ENCODE peak calls at places on chromosomes 12 and 14, in five cellular contexts. C is stimulated activated CD4-positive, alpha-beta T cell treated with anti-CD3 and anti-CD28 coated beads, Interleukin-2, amount 100 ng/mL, for 48 hours; P is OCI-M1; Z is AG09309; Q is fibroblast of pulmonary artery. L is an unnamed sample.

GRCh38 chr14:31898835-31899528 is 178.1 kb upstream of the ARHGAP5 start:
- DNase-seq in Z (no peak), Q (no peak), C (no peak), P (no peak), L (no peak)

GRCh38 chr12:24697295-24697694 is 251.6 kb downstream of the BCAT1 start:
- DNase-seq in Q (no peak), C (no peak), P (no peak), Z (no peak), L (no peak)

GRCh38 chr14:59360923-59361794 is 104.0 kb downstream of the GPR135 start:
- DNase-seq in Z (peak; percentile 16), C (no peak), Q (peak; percentile 92), P (peak; percentile 27), L (no peak)

GRCh38 chr14:95375539-95376109 is 55.9 kb upstream of the CLMN start:
- DNase-seq in P (no peak), Q (no peak), C (no peak), Z (no peak), L (no peak)

GRCh38 chr12:912466-913235 is 36.8 kb downstream of the RAD52 start:
- DNase-seq in P (no peak), Z (no peak), Q (no peak), C (no peak), L (no peak)

GRCh38 chr12:93979189-93979588 is 169.2 kb upstream of the PLXNC1 start:
- DNase-seq in C (no peak), Z (peak; percentile 10), Q (peak; percentile 62), P (peak; percentile 63), L (no peak)

GRCh38 chr12:107503129-107503850 is 182.3 kb upstream of the PWP1 start:
- DNase-seq in P (no peak), C (no peak), Q (no peak), Z (no peak), L (no peak)

GRCh38 chr14:103057372-103058208 is at the start of gene CDC42BPB:
- DNase-seq in Z (peak; percentile 56), P (peak; percentile 84), Q (peak; percentile 92), C (peak; percentile 43), L (peak; percentile 95)

GRCh38 chr14:85934886-85935254 is 404.9 kb downstream of the FLRT2 start:
- DNase-seq in Z (no peak), P (peak; percentile 85), C (no peak), Q (no peak), L (no peak)

GRCh38 chr12:89345830-89346740 is 6.2 kb downstream of the DUSP6 start:
- DNase-seq in Z (no peak), Q (peak; percentile 90), P (peak; percentile 98), C (no peak), L (peak; percentile 45)

GRCh38 chr12:120930032-120930431 is 25.9 kb upstream of the SPPL3 start:
- DNase-seq in Q (no peak), C (no peak), P (no peak), Z (no peak), L (no peak)

GRCh38 chr14:73471582-73472181 is 13.3 kb upstream of the NUMB start:
- DNase-seq in C (no peak), Z (no peak), Q (no peak), P (no peak), L (no peak)

GRCh38 chr14:76352639-76353281 is 23.2 kb upstream of the ESRRB start:
- DNase-seq in C (peak; percentile 66), P (peak; percentile 43), Z (no peak), Q (peak; percentile 40), L (peak; percentile 67)

GRCh38 chr14:52360831-52361230 is 46.7 kb downstream of the PTGER2 start:
- DNase-seq in C (no peak), Z (no peak), P (no peak), Q (peak; percentile 18), L (no peak)

GRCh38 chr12:86256169-86256568 is at the start of gene MGAT4C:
- DNase-seq in Z (no peak), C (no peak), P (no peak), Q (no peak), L (no peak)

GRCh38 chr14:102209224-102209966 is 69.7 kb downstream of the WDR20 start:
- DNase-seq in P (no peak), Q (peak; percentile 35), Z (no peak), C (no peak), L (no peak)

GRCh38 chr12:89571481-89572190 is 45.8 kb upstream of the POC1B start:
- DNase-seq in Q (peak; percentile 42), C (no peak), P (no peak), Z (peak; percentile 78), L (no peak)

GRCh38 chr14:68621400-68622365 is 171.2 kb downstream of the ZFP36L1 start:
- DNase-seq in C (no peak), Z (no peak), P (no peak), Q (peak; percentile 80), L (no peak)

GRCh38 chr12:110649341-110649847 is 35.5 kb downstream of the TCTN1 start:
- DNase-seq in C (no peak), Z (no peak), Q (peak; percentile 7), P (no peak), L (no peak)

GRCh38 chr12:92845320-92845719 is 83.8 kb downstream of the EEA1 start:
- DNase-seq in C (no peak), Z (no peak), P (no peak), Q (no peak), L (no peak)

GRCh38 chr14:93013368-93013719 is 90.4 kb downstream of the CHGA start:
- DNase-seq in C (no peak), Z (peak; percentile 28), P (peak; percentile 25), Q (peak; percentile 64), L (no peak)

GRCh38 chr14:22333408-22334274 is 255.4 kb downstream of the DAD1 start:
- DNase-seq in Q (peak; percentile 68), C (no peak), Z (no peak), P (peak; percentile 23), L (no peak)

GRCh38 chr12:62146323-62146722 is 113.9 kb upstream of the USP15 start:
- DNase-seq in Q (no peak), Z (no peak), C (no peak), P (peak; percentile 23), L (no peak)

GRCh38 chr14:90429764-90430163 is 32.9 kb downstream of the CALM1 start:
- DNase-seq in Q (no peak), C (no peak), P (no peak), Z (no peak), L (no peak)

GRCh38 chr12:5027436-5027835 is 16.2 kb upstream of the KCNA5 start:
- DNase-seq in C (no peak), Z (no peak), P (no peak), Q (no peak), L (no peak)

GRCh38 chr12:97501422-97501821 is 38.8 kb downstream of the RMST start:
- DNase-seq in C (no peak), Z (no peak), P (no peak), Q (no peak), L (no peak)

GRCh38 chr14:88975926-88976325 is 151.5 kb downstream of the TTC8 start:
- DNase-seq in P (no peak), Q (no peak), Z (no peak), C (no peak), L (no peak)

GRCh38 chr12:76757694-76758093 is 6.2 kb upstream of the ZDHHC17 start:
- DNase-seq in P (no peak), Z (no peak), C (no peak), Q (no peak), L (no peak)

GRCh38 chr14:81955123-81955522 is 421.5 kb upstream of the SEL1L start:
- DNase-seq in Q (no peak), Z (no peak), P (no peak), C (no peak), L (no peak)

GRCh38 chr12:124739953-124740561 is 123.6 kb downstream of the SCARB1 start:
- DNase-seq in Z (no peak), Q (no peak), C (no peak), P (peak; percentile 38), L (no peak)

GRCh38 chr14:68774771-68775613 is 17.9 kb downstream of the ZFP36L1 start:
- DNase-seq in P (no peak), Z (peak; percentile 84), Q (no peak), C (no peak), L (no peak)

GRCh38 chr12:95605087-95605486 is 53.8 kb upstream of the USP44 start:
- DNase-seq in C (no peak), Q (peak; percentile 43), P (no peak), Z (no peak), L (no peak)

GRCh38 chr12:63790608-63790945 is 10.9 kb downstream of the RXYLT1 start:
- DNase-seq in P (no peak), C (no peak), Z (no peak), Q (no peak), L (no peak)

GRCh38 chr12:121443193-121443829 is 43.4 kb downstream of the RNF34 start:
- DNase-seq in Q (peak; percentile 79), Z (no peak), P (peak; percentile 77), C (peak; percentile 77), L (peak; percentile 88)